ENCODE peak calls at places on chromosomes 2 and 18, in eight cellular contexts. One of them, this sample, is unnamed.
A peak's percentile ranks its signal among the peaks of the same experiment; 100 is the strongest.

GRCh38 chr18:59547691-59548182 is 149.5 kb downstream of the CCBE1 start:
- DNase-seq in stomach: no peak
- DNase-seq in IMR-90: peak; percentile 93
- DNase-seq in HCT116: no peak
- DNase-seq in GM23338: peak; percentile 32
- DNase-seq in A549: no peak
- DNase-seq in pancreas: no peak
- DNase-seq in mammary epithelial cell: peak; percentile 65
- DNase-seq in this sample: peak; percentile 35

GRCh38 chr2:47636176-47636575 is 146.8 kb upstream of the MSH6 start:
- DNase-seq in pancreas: no peak
- DNase-seq in HCT116: no peak
- DNase-seq in GM23338: peak; percentile 54
- DNase-seq in IMR-90: no peak
- DNase-seq in mammary epithelial cell: no peak
- DNase-seq in stomach: no peak
- DNase-seq in A549: no peak
- DNase-seq in this sample: no peak

GRCh38 chr18:37698508-37699035 is 133.0 kb upstream of the CELF4 start:
- DNase-seq in stomach: no peak
- DNase-seq in A549: no peak
- DNase-seq in pancreas: no peak
- DNase-seq in GM23338: peak; percentile 60
- DNase-seq in mammary epithelial cell: no peak
- DNase-seq in IMR-90: no peak
- DNase-seq in HCT116: no peak
- DNase-seq in this sample: no peak

GRCh38 chr2:170715932-170716777 is 1.0 kb downstream of the SP5 start:
- DNase-seq in stomach: peak; percentile 52
- DNase-seq in GM23338: peak; percentile 52
- DNase-seq in A549: no peak
- DNase-seq in pancreas: peak; percentile 66
- DNase-seq in HCT116: no peak
- DNase-seq in IMR-90: no peak
- DNase-seq in mammary epithelial cell: no peak
- DNase-seq in this sample: no peak

GRCh38 chr2:161122772-161123530 is 37.3 kb upstream of the TANK start:
- DNase-seq in HCT116: peak; percentile 81
- DNase-seq in stomach: no peak
- DNase-seq in GM23338: peak; percentile 43
- DNase-seq in A549: peak; percentile 85
- DNase-seq in mammary epithelial cell: peak; percentile 81
- DNase-seq in IMR-90: peak; percentile 93
- DNase-seq in pancreas: no peak
- DNase-seq in this sample: peak; percentile 77

GRCh38 chr18:56204052-56204451 is 434.3 kb downstream of the TXNL1 start:
- DNase-seq in IMR-90: no peak
- DNase-seq in pancreas: no peak
- DNase-seq in GM23338: no peak
- DNase-seq in HCT116: no peak
- DNase-seq in A549: no peak
- DNase-seq in mammary epithelial cell: no peak
- DNase-seq in stomach: no peak
- DNase-seq in this sample: no peak

GRCh38 chr18:22550861-22551260 is 133.1 kb upstream of the CTAGE1 start:
- DNase-seq in IMR-90: no peak
- DNase-seq in GM23338: no peak
- DNase-seq in A549: no peak
- DNase-seq in pancreas: no peak
- DNase-seq in stomach: no peak
- DNase-seq in mammary epithelial cell: peak; percentile 20
- DNase-seq in HCT116: no peak
- DNase-seq in this sample: no peak

GRCh38 chr2:163644238-163644637 is 91.6 kb downstream of the FIGN start:
- DNase-seq in stomach: no peak
- DNase-seq in GM23338: no peak
- DNase-seq in pancreas: no peak
- DNase-seq in IMR-90: no peak
- DNase-seq in HCT116: no peak
- DNase-seq in A549: no peak
- DNase-seq in mammary epithelial cell: no peak
- DNase-seq in this sample: no peak

GRCh38 chr2:172168917-172169346 is 66.2 kb upstream of the DLX2 start:
- DNase-seq in stomach: no peak
- DNase-seq in A549: no peak
- DNase-seq in mammary epithelial cell: peak; percentile 33
- DNase-seq in HCT116: no peak
- DNase-seq in pancreas: no peak
- DNase-seq in IMR-90: peak; percentile 75
- DNase-seq in GM23338: no peak
- DNase-seq in this sample: no peak

GRCh38 chr18:45275367-45276113 is 339.7 kb upstream of the SLC14A2 start:
- DNase-seq in GM23338: peak; percentile 76
- DNase-seq in HCT116: peak; percentile 28
- DNase-seq in pancreas: no peak
- DNase-seq in mammary epithelial cell: peak; percentile 21
- DNase-seq in stomach: no peak
- DNase-seq in A549: peak; percentile 11
- DNase-seq in IMR-90: peak; percentile 45
- DNase-seq in this sample: no peak

GRCh38 chr18:24602156-24602555 is 141.7 kb downstream of the HRH4 start:
- DNase-seq in IMR-90: no peak
- DNase-seq in GM23338: no peak
- DNase-seq in HCT116: no peak
- DNase-seq in stomach: no peak
- DNase-seq in mammary epithelial cell: peak; percentile 44
- DNase-seq in A549: no peak
- DNase-seq in pancreas: no peak
- DNase-seq in this sample: no peak

GRCh38 chr2:167293172-167293781 is 405.0 kb downstream of the XIRP2 start:
- DNase-seq in HCT116: no peak
- DNase-seq in GM23338: peak; percentile 45
- DNase-seq in mammary epithelial cell: peak; percentile 20
- DNase-seq in pancreas: no peak
- DNase-seq in stomach: no peak
- DNase-seq in IMR-90: peak; percentile 16
- DNase-seq in A549: peak; percentile 6
- DNase-seq in this sample: peak; percentile 40

DNA sequence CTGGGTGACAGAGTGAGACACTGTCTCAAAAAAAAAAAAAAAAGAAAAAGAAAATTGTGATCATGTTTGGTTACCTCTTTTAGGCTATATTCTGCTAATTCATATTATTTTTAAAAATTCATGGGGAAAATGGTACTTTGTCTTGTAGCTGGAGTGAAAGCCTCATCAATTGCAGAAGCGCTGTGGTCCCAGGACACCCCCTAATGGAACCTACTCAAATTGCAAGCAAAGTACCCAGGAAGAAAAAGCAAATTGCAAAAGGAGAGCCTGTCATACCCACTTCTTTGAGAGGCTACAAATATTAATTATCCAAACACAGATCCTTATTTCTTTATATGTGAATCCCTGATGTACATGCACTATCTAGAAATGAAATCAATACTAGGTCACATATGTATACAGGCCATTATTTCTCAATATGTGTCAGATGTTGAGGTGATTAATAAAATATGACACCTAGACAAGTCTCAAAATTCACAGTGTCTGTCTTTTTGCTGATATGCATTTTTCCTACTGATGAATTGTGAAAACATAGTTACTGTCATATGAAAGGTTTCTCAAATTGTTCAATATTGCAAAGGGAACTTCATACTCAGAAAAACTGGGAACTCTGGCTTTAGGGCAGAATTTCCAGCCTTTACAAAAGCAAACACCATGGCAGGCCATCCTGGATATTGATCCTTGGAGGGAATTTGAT is 12.6 kb downstream of the CRACDL start:
- DNase-seq in stomach: no peak
- DNase-seq in A549: no peak
- DNase-seq in mammary epithelial cell: no peak
- DNase-seq in HCT116: no peak
- DNase-seq in IMR-90: no peak
- DNase-seq in GM23338: no peak
- DNase-seq in pancreas: no peak
- DNase-seq in this sample: no peak
- TF ChIP-seq CTCF in stomach: no peak
- TF ChIP-seq CTCF in A549: peak; percentile 16
- TF ChIP-seq CTCF in mammary epithelial cell: peak; percentile 30
- TF ChIP-seq CTCF in HCT116: peak; percentile 10
- TF ChIP-seq CTCF in IMR-90: peak; percentile 7
- TF ChIP-seq CTCF in GM23338: peak; percentile 61
- TF ChIP-seq CTCF in pancreas: no peak
- TF ChIP-seq CTCF in this sample: no peak

GRCh38 chr18:77098033-77098432 is 34.5 kb downstream of the MBP start:
- DNase-seq in GM23338: no peak
- DNase-seq in IMR-90: peak; percentile 84
- DNase-seq in stomach: no peak
- DNase-seq in A549: no peak
- DNase-seq in HCT116: no peak
- DNase-seq in mammary epithelial cell: peak; percentile 41
- DNase-seq in pancreas: no peak
- DNase-seq in this sample: no peak

GRCh38 chr18:77098554-77099174 is 33.9 kb downstream of the MBP start:
- DNase-seq in A549: no peak
- DNase-seq in mammary epithelial cell: peak; percentile 23
- DNase-seq in GM23338: peak; percentile 44
- DNase-seq in stomach: no peak
- DNase-seq in IMR-90: no peak
- DNase-seq in HCT116: no peak
- DNase-seq in pancreas: no peak
- DNase-seq in this sample: no peak

GRCh38 chr18:77101410-77102245 is 31.0 kb downstream of the MBP start:
- DNase-seq in mammary epithelial cell: peak; percentile 98
- DNase-seq in IMR-90: peak; percentile 97
- DNase-seq in GM23338: peak; percentile 38
- DNase-seq in A549: peak; percentile 90
- DNase-seq in pancreas: no peak
- DNase-seq in HCT116: peak; percentile 89
- DNase-seq in stomach: peak; percentile 76
- DNase-seq in this sample: peak; percentile 76

GRCh38 chr18:77100751-77101355 is 31.7 kb downstream of the MBP start:
- DNase-seq in GM23338: no peak
- DNase-seq in HCT116: no peak
- DNase-seq in pancreas: no peak
- DNase-seq in A549: no peak
- DNase-seq in IMR-90: no peak
- DNase-seq in stomach: no peak
- DNase-seq in mammary epithelial cell: peak; percentile 85
- DNase-seq in this sample: no peak

GRCh38 chr18:77099501-77100370 is 32.8 kb downstream of the MBP start:
- DNase-seq in IMR-90: no peak
- DNase-seq in GM23338: no peak
- DNase-seq in stomach: no peak
- DNase-seq in mammary epithelial cell: no peak
- DNase-seq in HCT116: no peak
- DNase-seq in A549: no peak
- DNase-seq in pancreas: no peak
- DNase-seq in this sample: no peak
- H3K4me3 ChIP-seq in IMR-90: no peak overlapping the region
- H3K4me3 ChIP-seq in GM23338: no peak overlapping the region
- H3K4me3 ChIP-seq in stomach: no peak overlapping the region
- H3K4me3 ChIP-seq in mammary epithelial cell: no peak overlapping the region
- H3K4me3 ChIP-seq in HCT116: no peak overlapping the region
- H3K4me3 ChIP-seq in A549: no peak overlapping the region
- H3K4me3 ChIP-seq in pancreas: no peak overlapping the region
- H3K4me3 ChIP-seq in this sample: no peak overlapping the region

GRCh38 chr2:101733257-101733993 is 35.9 kb downstream of the MAP4K4 start:
- DNase-seq in pancreas: no peak
- DNase-seq in IMR-90: no peak
- DNase-seq in stomach: no peak
- DNase-seq in GM23338: no peak
- DNase-seq in mammary epithelial cell: no peak
- DNase-seq in HCT116: no peak
- DNase-seq in A549: no peak
- DNase-seq in this sample: peak; percentile 41

GRCh38 chr2:101736233-101736632 is 38.7 kb downstream of the MAP4K4 start:
- DNase-seq in GM23338: no peak
- DNase-seq in A549: no peak
- DNase-seq in stomach: no peak
- DNase-seq in HCT116: no peak
- DNase-seq in pancreas: no peak
- DNase-seq in IMR-90: no peak
- DNase-seq in mammary epithelial cell: no peak
- DNase-seq in this sample: no peak

GRCh38 chr2:101734511-101735165 is 37.1 kb downstream of the MAP4K4 start:
- DNase-seq in HCT116: no peak
- DNase-seq in A549: no peak
- DNase-seq in IMR-90: no peak
- DNase-seq in stomach: no peak
- DNase-seq in mammary epithelial cell: no peak
- DNase-seq in GM23338: no peak
- DNase-seq in pancreas: no peak
- DNase-seq in this sample: no peak

GRCh38 chr2:101736861-101737291 is 39.4 kb downstream of the MAP4K4 start:
- DNase-seq in GM23338: no peak
- DNase-seq in A549: no peak
- DNase-seq in pancreas: no peak
- DNase-seq in stomach: no peak
- DNase-seq in mammary epithelial cell: peak; percentile 95
- DNase-seq in IMR-90: peak; percentile 80
- DNase-seq in HCT116: no peak
- DNase-seq in this sample: no peak

DNA sequence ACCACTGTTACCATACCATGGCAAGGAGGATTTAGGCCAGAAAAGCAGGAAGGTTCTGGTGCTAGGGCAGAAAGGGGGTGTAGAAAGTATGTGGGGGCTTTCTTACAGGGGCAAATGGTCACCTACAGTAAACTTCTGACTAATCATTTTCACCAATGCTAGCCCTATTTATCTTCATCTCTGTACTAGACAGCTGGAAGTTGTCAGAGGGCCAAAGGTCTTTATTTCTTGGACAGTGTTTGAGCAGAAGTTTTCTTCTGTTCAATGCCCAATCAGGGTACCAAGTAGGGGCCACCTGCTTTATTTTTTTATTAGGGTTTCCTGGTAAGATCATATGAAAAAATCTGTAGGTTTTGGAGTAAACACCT is 37.6 kb downstream of the MAP4K4 start:
- DNase-seq in A549: no peak
- DNase-seq in stomach: no peak
- DNase-seq in mammary epithelial cell: no peak
- DNase-seq in pancreas: no peak
- DNase-seq in GM23338: no peak
- DNase-seq in HCT116: no peak
- DNase-seq in IMR-90: no peak
- DNase-seq in this sample: no peak
- H3K4me1 ChIP-seq in A549: peaks cover 71% of the 10 kb centered on the region
- H3K4me1 ChIP-seq in stomach: peaks cover 80% of the 10 kb centered on the region
- H3K4me1 ChIP-seq in mammary epithelial cell: peaks cover 68% of the 10 kb centered on the region
- H3K4me1 ChIP-seq in pancreas: peaks cover 19% of the 10 kb centered on the region
- H3K4me1 ChIP-seq in GM23338: peaks cover 48% of the 10 kb centered on the region
- H3K4me1 ChIP-seq in HCT116: no peaks in the 10 kb centered on the region
- H3K4me1 ChIP-seq in IMR-90: peaks cover 31% of the 10 kb centered on the region
- H3K4me1 ChIP-seq in this sample: peaks cover 26% of the 10 kb centered on the region

DNA sequence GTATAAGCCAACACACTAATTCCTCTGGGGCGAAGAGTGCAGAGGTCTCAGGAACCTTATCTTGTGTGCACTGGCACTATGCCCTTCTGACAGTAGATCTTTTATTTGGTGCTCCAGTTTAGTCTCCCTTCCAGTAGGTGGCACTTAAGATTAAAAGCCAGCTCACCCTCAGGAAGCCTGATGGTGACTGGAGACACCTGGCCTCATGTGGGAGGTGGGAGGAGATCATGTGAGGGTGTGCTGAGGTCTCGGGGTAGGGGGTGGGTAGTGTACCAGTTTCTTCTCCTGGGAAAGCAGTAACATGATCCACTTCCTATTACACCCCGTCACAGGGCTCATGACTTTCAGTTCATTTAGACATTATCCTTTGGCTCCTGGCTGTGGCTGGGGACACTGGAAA is 654.9 kb downstream of the ADCYAP1 start:
- DNase-seq in pancreas: no peak
- DNase-seq in IMR-90: no peak
- DNase-seq in mammary epithelial cell: no peak
- DNase-seq in stomach: no peak
- DNase-seq in A549: no peak
- DNase-seq in GM23338: peak; percentile 10
- DNase-seq in HCT116: no peak
- DNase-seq in this sample: peak; percentile 17
- TF ChIP-seq CTCF in pancreas: no peak
- TF ChIP-seq CTCF in IMR-90: no peak
- TF ChIP-seq CTCF in mammary epithelial cell: no peak
- TF ChIP-seq CTCF in stomach: no peak
- TF ChIP-seq CTCF in A549: no peak
- TF ChIP-seq CTCF in GM23338: peak; percentile 52
- TF ChIP-seq CTCF in HCT116: no peak
- TF ChIP-seq CTCF in this sample: no peak